ENCODE peak calls at places on chromosomes 5 and 9, in nine cellular contexts. W is hepatocyte, M is PC-3, D is mammary epithelial cell, G is GM23248, K is MM.1S, F is IMR-90, B is H9, P is SK-N-SH. Q is an unnamed sample. For H3K4me1 and H4K20me1, the result is how much of the 10 kb centered on the place peaks cover.

GRCh38 chr5:61332891-61333350 is 863 bp downstream of the ZSWIM6 start:
- DNase-seq in P (peak), K (no peak), B (peak), D (peak), M (peak), G (peak), W (peak), F (peak), Q (no peak)

GRCh38 chr9:138104251-138105122 is 226.9 kb downstream of the CACNA1B start:
- DNase-seq in M (no peak), F (no peak), B (peak), P (no peak), K (no peak), W (no peak), D (no peak), G (no peak), Q (no peak)

GRCh38 chr5:77569409-77569808 is 69.1 kb downstream of the OTP start:
- DNase-seq in F (no peak), W (no peak), P (no peak), G (no peak), D (no peak), K (no peak), M (no peak), B (no peak), Q (no peak)

GRCh38 chr5:57491369-57491965 is 8.9 kb upstream of the ACTBL2 start:
- DNase-seq in P (no peak), D (no peak), B (no peak), M (peak), W (no peak), G (no peak), F (no peak), K (no peak), Q (no peak)

GRCh38 chr9:7858166-7858565 is 58.6 kb upstream of the DMAC1 start:
- DNase-seq in P (no peak), G (no peak), W (no peak), K (no peak), M (no peak), F (no peak), D (no peak), B (no peak), Q (no peak)

GRCh38 chr9:87236546-87236945 is 261.1 kb upstream of the DAPK1 start:
- DNase-seq in P (no peak), W (no peak), F (peak), D (no peak), B (no peak), G (peak), M (no peak), K (no peak), Q (no peak)

GRCh38 chr5:45779874-45780671 is 83.9 kb upstream of the HCN1 start:
- DNase-seq in K (no peak), P (no peak), M (no peak), F (no peak), G (no peak), B (no peak), D (no peak), W (no peak), Q (no peak)

GRCh38 chr9:10443805-10444204 is 169.0 kb downstream of the PTPRD start:
- DNase-seq in G (no peak), W (no peak), K (no peak), F (no peak), M (peak), P (no peak), D (no peak), B (no peak), Q (no peak)

GRCh38 chr9:3848445-3849114 is 322.8 kb upstream of the RFX3 start:
- DNase-seq in P (peak), G (peak), D (peak), B (peak), K (no peak), W (peak), M (peak), F (peak), Q (no peak)

GRCh38 chr9:135655317-135656003 is 7.6 kb upstream of the LCN9 start:
- DNase-seq in D (no peak), F (no peak), P (peak), W (no peak), K (no peak), M (no peak), G (no peak), B (no peak), Q (no peak)

GRCh38 chr5:169161022-169161680 is 139.8 kb downstream of the SLIT3 start:
- DNase-seq in B (peak), P (peak), F (peak), M (peak), K (no peak), W (peak), G (peak), D (peak), Q (no peak)

GRCh38 chr5:1320436-1321344 is 24.2 kb downstream of the CLPTM1L start:
- DNase-seq in W (no peak), B (peak), M (no peak), G (no peak), D (no peak), P (no peak), K (peak), F (no peak), Q (no peak)

GRCh38 chr5:103234239-103234975 is 24.2 kb upstream of the MACIR start:
- DNase-seq in P (no peak), W (no peak), D (no peak), F (peak), K (no peak), M (peak), B (no peak), G (peak), Q (no peak)

GRCh38 chr5:109455598-109456096 is 45.9 kb upstream of the PJA2 start:
- DNase-seq in P (peak), K (no peak), D (peak), W (peak), F (peak), M (peak), G (peak), B (no peak), Q (no peak)

GRCh38 chr5:27830551-27830950 is 792.2 kb upstream of the CDH9 start:
- DNase-seq in D (no peak), M (no peak), P (no peak), F (no peak), W (no peak), B (no peak), G (peak), K (no peak), Q (no peak)

GRCh38 chr5:51618234-51618633 is 235.0 kb downstream of the ISL1 start:
- DNase-seq in K (no peak), M (no peak), G (no peak), F (no peak), P (no peak), W (no peak), B (no peak), D (no peak), Q (no peak)

GRCh38 chr9:122785269-122785668 is 3.5 kb upstream of the OR5C1 start:
- DNase-seq in B (no peak), F (peak), P (no peak), G (no peak), M (peak), D (no peak), K (no peak), W (no peak), Q (no peak)

GRCh38 chr5:164742025-164742424 is 1236.6 kb downstream of the MAT2B start:
- DNase-seq in W (no peak), B (no peak), D (no peak), F (no peak), K (peak), M (no peak), G (no peak), P (no peak), Q (no peak)

GRCh38 chr9:128027166-128027539 is 40.0 kb downstream of the NAIF1 start:
- DNase-seq in K (no peak), F (no peak), D (no peak), P (no peak), G (peak), W (no peak), B (no peak), M (no peak), Q (peak)

GRCh38 chr9:27732494-27732893 is 159.2 kb upstream of the C9orf72 start:
- DNase-seq in K (no peak), G (no peak), P (no peak), M (no peak), W (no peak), B (no peak), F (no peak), D (no peak), Q (no peak)

GRCh38 chr5:150582281-150582791 is 58.1 kb upstream of the SYNPO start:
- DNase-seq in M (no peak), P (peak), B (no peak), K (no peak), D (no peak), W (peak), F (peak), G (no peak), Q (no peak)

GRCh38 chr5:8750100-8750499 is 795.8 kb downstream of the SEMA5A start:
- DNase-seq in W (no peak), B (no peak), G (no peak), K (no peak), F (peak), D (no peak), M (no peak), P (no peak), Q (no peak)

GRCh38 chr5:26326153-26326759 is 712.1 kb downstream of the CDH9 start:
- DNase-seq in P (no peak), F (no peak), W (no peak), M (no peak), D (no peak), B (no peak), G (no peak), K (no peak), Q (no peak)

GRCh38 chr9:33197279-33197678 is 30.1 kb upstream of the B4GALT1 start:
- DNase-seq in W (no peak), P (no peak), M (no peak), B (no peak), F (no peak), G (no peak), D (no peak), K (no peak), Q (no peak)

DNA sequence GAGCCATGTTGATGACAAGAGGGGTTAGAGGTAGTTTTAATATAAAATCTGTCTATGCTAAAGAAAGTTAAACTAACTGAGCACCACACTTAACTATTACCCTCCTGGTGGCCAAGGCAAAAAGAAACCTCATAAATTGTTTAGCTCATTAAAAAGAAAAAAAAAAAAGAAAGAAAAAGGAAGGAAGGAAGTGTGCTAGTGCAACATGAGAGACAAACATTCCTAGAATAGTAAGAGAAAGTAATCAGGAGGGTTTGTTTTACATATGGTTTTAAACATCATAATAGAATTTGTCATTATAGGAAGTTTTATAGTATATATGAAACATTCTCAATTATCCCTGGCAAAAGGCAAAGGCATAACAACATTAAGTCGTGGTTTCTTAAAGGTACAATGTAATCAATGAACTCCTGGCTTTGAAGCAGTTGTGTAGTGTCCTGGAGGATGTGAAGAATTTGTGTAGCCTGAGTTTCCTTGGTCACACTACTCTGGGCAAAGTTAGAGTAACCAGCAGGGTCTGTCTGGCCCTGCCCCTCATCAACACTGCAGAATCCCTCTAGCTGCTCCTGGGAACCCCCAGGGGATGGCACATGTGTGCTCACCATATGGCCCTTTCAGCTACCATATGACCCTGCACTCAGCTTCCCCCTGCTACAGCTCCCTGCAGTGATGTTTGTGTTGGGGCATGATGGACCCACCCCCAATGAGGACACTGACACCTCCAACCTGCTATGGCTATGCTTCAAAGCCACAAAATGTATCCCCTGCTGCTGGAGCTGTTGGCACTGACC is 152.5 kb downstream of the SNX18 start:
- DNase-seq in P (no peak), F (peak), W (no peak), B (no peak), G (no peak), K (no peak), D (no peak), M (no peak), Q (no peak)
- H3K4me1 ChIP-seq in P (under half), F (under half), W (under half), B (under half), G (under half), K (under half), D (under half), M (under half), Q (under half)

GRCh38 chr9:20760246-20760901 is 76.3 kb downstream of the FOCAD start:
- DNase-seq in M (no peak), B (no peak), F (no peak), P (no peak), D (peak), K (no peak), W (no peak), G (no peak), Q (no peak)
- H3K4me2 ChIP-seq in M (no peak), B (no peak), F (no peak), P (no peak), D (no peak), K (no peak), W (no peak), G (no peak), Q (no peak)

DNA sequence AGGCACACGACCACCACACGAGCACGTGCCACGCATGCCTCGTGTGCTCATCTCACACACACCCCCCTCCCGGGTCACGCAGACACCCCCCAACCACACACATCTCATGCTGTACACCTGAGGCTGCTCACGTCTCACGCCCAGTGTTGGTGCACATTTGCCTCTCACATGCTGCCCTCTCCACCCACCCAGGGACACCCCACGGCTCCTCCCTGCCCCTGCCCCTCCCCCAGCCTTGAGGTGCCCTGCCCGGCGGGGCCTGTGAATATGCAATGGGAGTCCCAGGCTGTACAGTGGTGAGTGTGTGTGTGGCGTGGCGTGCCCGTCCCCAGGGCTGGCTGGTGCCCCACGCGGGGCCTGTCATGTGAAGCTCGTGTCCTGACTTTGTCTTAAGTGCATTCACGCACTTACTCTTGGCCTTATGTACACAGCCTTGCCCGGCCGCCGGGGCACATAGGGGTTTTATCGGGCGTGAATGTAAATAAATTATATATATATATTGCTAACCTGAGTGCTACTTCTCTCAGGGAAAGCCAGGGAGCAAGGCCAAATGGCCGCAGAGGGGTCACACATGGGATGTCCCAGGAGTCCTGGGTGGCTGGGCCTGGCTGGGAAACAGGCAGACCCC is 18.6 kb downstream of the HK3 start:
- DNase-seq in F (no peak), D (no peak), P (no peak), B (no peak), W (no peak), K (no peak), M (no peak), G (no peak), Q (no peak)
- H4K20me1 ChIP-seq in F (under half), D (under half), P (under half), B (under half), W (under half), K (under half), M (under half), G (under half), Q (under half)

GRCh38 chr9:101540069-101540468 is 6.4 kb downstream of the RNF20 start:
- DNase-seq in P (no peak), K (no peak), G (no peak), B (no peak), W (no peak), M (no peak), F (no peak), D (no peak), Q (no peak)

GRCh38 chr9:101536938-101537337 is 3.3 kb downstream of the RNF20 start:
- DNase-seq in G (peak), M (peak), P (no peak), K (no peak), D (peak), F (peak), B (peak), W (peak), Q (peak)

GRCh38 chr9:101533334-101534187 is at the start of gene RNF20:
- DNase-seq in B (peak), K (peak), F (peak), P (peak), G (peak), W (peak), M (peak), D (peak), Q (peak)

GRCh38 chr9:101536351-101536750 is 2.7 kb downstream of the RNF20 start:
- DNase-seq in G (peak), M (peak), D (peak), P (no peak), B (no peak), W (no peak), F (peak), K (no peak), Q (no peak)
- H3K4me1 ChIP-seq in G (under half), M (under half), D (under half), P (under half), B (under half), W (under half), F (under half), K (under half), Q (under half)

GRCh38 chr9:16704096-16704488 is 166.4 kb downstream of the BNC2 start:
- DNase-seq in D (no peak), G (peak), B (no peak), W (no peak), P (no peak), F (no peak), K (no peak), M (no peak), Q (no peak)
- H3K4me2 ChIP-seq in D (no peak), G (peak), B (no peak), W (peak), P (peak), F (peak), K (no peak), M (peak), Q (no peak)

GRCh38 chr5:172234031-172234430 is 40.1 kb downstream of the EFCAB9 start:
- DNase-seq in W (no peak), F (no peak), P (no peak), G (no peak), K (no peak), B (no peak), M (no peak), D (no peak), Q (no peak)

GRCh38 chr5:172235827-172236749 is 42.1 kb downstream of the EFCAB9 start:
- DNase-seq in K (no peak), B (no peak), D (no peak), M (no peak), G (peak), F (peak), P (peak), W (peak), Q (no peak)

GRCh38 chr5:172229904-172230303 is 35.9 kb downstream of the EFCAB9 start:
- DNase-seq in W (no peak), B (no peak), P (no peak), K (no peak), D (no peak), F (no peak), M (no peak), G (no peak), Q (no peak)

GRCh38 chr5:172238334-172238733 is 44.4 kb downstream of the EFCAB9 start:
- DNase-seq in F (no peak), D (no peak), G (no peak), M (no peak), P (no peak), B (no peak), W (no peak), K (no peak), Q (no peak)

DNA sequence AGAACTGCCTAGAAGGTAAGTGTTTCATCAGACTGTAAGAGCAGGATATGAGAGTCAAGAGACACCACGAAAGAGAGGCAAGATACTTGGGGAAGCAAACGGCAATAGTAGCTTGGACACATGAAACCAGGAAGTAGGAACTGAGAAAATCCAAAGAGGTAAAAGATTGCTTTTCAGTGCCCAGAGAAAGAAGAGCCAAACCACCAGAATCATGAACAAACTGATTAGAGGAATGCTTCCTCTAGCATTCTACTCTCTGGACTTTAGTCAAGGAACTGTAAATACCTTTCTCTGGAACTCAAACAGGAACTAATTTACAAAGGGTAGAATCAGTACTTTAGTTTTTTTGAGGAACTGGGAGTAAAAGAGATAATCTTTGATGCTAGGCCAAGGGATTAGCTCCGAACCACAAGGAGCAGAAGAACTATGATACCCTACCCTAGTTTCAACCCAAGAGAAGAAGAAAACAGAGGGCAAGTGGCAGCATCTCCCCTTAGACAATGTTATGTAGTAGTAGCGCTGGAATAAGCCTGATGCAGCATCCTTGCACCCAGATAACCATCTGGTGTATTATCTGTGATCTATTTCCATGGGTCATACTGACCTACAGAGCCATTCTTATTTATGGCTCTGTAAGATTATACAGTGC is 41.3 kb downstream of the EFCAB9 start:
- DNase-seq in M (no peak), G (peak), W (peak), F (peak), B (no peak), D (no peak), P (no peak), K (peak), Q (peak)
- H4K20me1 ChIP-seq in M (under half), G (under half), W (under half), F (under half), B (under half), D (under half), P (under half), K (under half), Q (under half)

DNA sequence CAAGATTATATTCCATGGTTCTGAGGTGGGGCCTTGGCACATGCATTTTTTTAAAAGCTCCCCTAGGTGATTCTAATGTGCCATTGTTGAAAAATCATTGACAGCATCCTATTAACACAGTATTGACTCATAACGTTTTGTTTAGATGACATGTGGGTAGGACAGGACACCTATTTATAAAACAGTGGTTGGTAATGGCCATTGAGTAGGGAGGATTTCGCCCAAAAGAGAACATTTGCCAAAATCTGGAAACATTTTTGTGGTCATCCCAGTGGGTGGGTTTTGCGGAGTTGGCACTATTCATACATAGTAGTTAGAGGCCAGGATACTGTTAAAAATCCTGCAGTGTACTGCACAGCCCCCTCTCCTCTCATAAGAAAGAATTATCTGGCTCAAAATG is 6.4 kb upstream of the CHD1 start:
- DNase-seq in P (no peak), M (no peak), D (no peak), B (no peak), F (no peak), G (no peak), W (no peak), K (no peak), Q (no peak)
- H3K4me1 ChIP-seq in P (under half), M (under half), D (under half), B (under half), F (under half), G (half or more), W (under half), K (under half), Q (under half)

DNA sequence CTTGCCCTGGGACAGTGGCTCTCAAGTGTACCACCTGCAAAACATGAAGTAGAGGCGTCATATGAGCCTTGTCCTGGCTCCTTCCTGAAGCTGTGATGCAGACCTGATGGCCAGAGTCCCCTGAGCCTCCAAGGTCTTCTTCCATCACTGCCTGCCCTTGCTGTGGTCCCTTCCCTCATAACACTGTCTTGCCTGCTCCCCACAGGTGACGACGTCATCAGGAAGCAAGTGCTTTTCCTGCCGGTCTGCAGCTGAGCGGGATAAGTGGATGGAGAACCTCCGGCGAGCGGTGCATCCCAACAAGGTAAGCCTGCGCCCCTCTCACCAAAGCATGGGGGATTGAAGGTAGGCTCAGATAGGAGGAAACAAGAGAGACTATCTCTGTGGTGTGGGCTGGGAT is 107.3 kb downstream of the DAB2IP start:
- DNase-seq in M (no peak), G (no peak), F (no peak), K (no peak), D (no peak), W (no peak), P (no peak), B (no peak), Q (no peak)
- H3K4me2 ChIP-seq in M (no peak), G (no peak), F (no peak), K (no peak), D (no peak), W (no peak), P (no peak), B (no peak), Q (no peak)

Q was measured in OCI-LY7.